ENCODE peak calls at places on chromosomes 12 and 14, in nine cellular contexts. Z is HCEC 1CT; R is effector memory CD8-positive, alpha-beta T cell; V is neural progenitor cell; Y is effector memory CD4-positive, alpha-beta T cell; F is HEK293T; A is left ventricle myocardium inferior; G is ELF-1; J is tibial artery. D is an unnamed sample.

GRCh38 chr12:85658236-85658635 is 178.0 kb downstream of the RASSF9 start:
- DNase-seq in Z (no peak), R (no peak), V (no peak), Y (no peak), F (no peak), A (no peak), G (no peak), J (no peak), D (no peak)

GRCh38 chr12:88579941-88580871 is at the start of gene KITLG:
- DNase-seq in Z (peak), R (no peak), V (peak), Y (no peak), F (peak), A (peak), G (peak), J (peak), D (peak)

GRCh38 chr12:1822699-1823098 is 2.3 kb downstream of the LRTM2 start:
- DNase-seq in Z (no peak), R (no peak), V (no peak), Y (no peak), F (no peak), A (no peak), G (no peak), J (no peak), D (no peak)

GRCh38 chr12:92719674-92720073 is 16.9 kb downstream of the PLEKHG7 start:
- DNase-seq in Z (peak), R (no peak), V (no peak), Y (no peak), F (no peak), A (no peak), G (no peak), J (no peak), D (no peak)

GRCh38 chr14:61280092-61280525 is 1.0 kb downstream of the TMEM30B start:
- DNase-seq in Z (no peak), R (peak), V (no peak), Y (no peak), F (no peak), A (peak), G (no peak), J (peak), D (no peak)

GRCh38 chr14:24181251-24182077 is 7.2 kb downstream of the IPO4 start:
- DNase-seq in Z (no peak), R (no peak), V (no peak), Y (no peak), F (no peak), A (no peak), G (no peak), J (no peak), D (no peak)

GRCh38 chr12:12916135-12916956 is 25.0 kb downstream of the GPRC5A start:
- DNase-seq in Z (peak), R (peak), V (peak), Y (peak), F (peak), A (peak), G (peak), J (peak), D (peak)

GRCh38 chr14:50360851-50361250 is 35.8 kb downstream of the CDKL1 start:
- DNase-seq in Z (no peak), R (no peak), V (no peak), Y (no peak), F (no peak), A (no peak), G (no peak), J (no peak), D (no peak)

GRCh38 chr12:25829192-25829591 is 129.3 kb upstream of the RASSF8 start:
- DNase-seq in Z (peak), R (no peak), V (no peak), Y (no peak), F (no peak), A (no peak), G (no peak), J (peak), D (no peak)

GRCh38 chr12:123027726-123028445 is 47.4 kb downstream of the ARL6IP4 start:
- DNase-seq in Z (no peak), R (no peak), V (no peak), Y (no peak), F (no peak), A (no peak), G (peak), J (no peak), D (no peak)

GRCh38 chr14:30125322-30125944 is 197.8 kb upstream of the PRKD1 start:
- DNase-seq in Z (no peak), R (no peak), V (no peak), Y (no peak), F (no peak), A (no peak), G (no peak), J (no peak), D (no peak)

GRCh38 chr14:44914849-44915248 is 46.9 kb downstream of the KLHL28 start:
- DNase-seq in Z (peak), R (no peak), V (peak), Y (no peak), F (no peak), A (no peak), G (peak), J (no peak), D (peak)

GRCh38 chr12:54173066-54173726 is 15.6 kb downstream of the SMUG1 start:
- DNase-seq in Z (no peak), R (no peak), V (peak), Y (no peak), F (peak), A (peak), G (no peak), J (peak), D (peak)